ENCODE peak calls at places on chromosomes 1 and 21, in seven cellular contexts. One of them, this sample, is unnamed.

GRCh38 chr1:248842781-248843331 is 4.8 kb downstream of the ZNF672 start:
- DNase-seq in esophagus muscularis mucosa: no peak
- DNase-seq in D721Med: no peak
- DNase-seq in heart left ventricle: no peak
- DNase-seq in brain microvascular endothelial cell: no peak
- DNase-seq in psoas muscle: no peak
- DNase-seq in breast epithelium: no peak
- DNase-seq in this sample: no peak

GRCh38 chr1:10663668-10664035 is 132.8 kb downstream of the CASZ1 start:
- DNase-seq in esophagus muscularis mucosa: no peak
- DNase-seq in D721Med: no peak
- DNase-seq in heart left ventricle: peak; percentile 65
- DNase-seq in brain microvascular endothelial cell: peak; percentile 12
- DNase-seq in psoas muscle: peak; percentile 75
- DNase-seq in breast epithelium: no peak
- DNase-seq in this sample: peak; percentile 62

GRCh38 chr1:16013220-16013907 is 4.5 kb downstream of the HSPB7 start:
- DNase-seq in esophagus muscularis mucosa: no peak
- DNase-seq in D721Med: no peak
- DNase-seq in heart left ventricle: peak; percentile 84
- DNase-seq in brain microvascular endothelial cell: peak; percentile 52
- DNase-seq in psoas muscle: peak; percentile 95
- DNase-seq in breast epithelium: peak; percentile 69
- DNase-seq in this sample: no peak

GRCh38 chr1:41672173-41672572 is 187.7 kb upstream of the EDN2 start:
- DNase-seq in esophagus muscularis mucosa: no peak
- DNase-seq in D721Med: no peak
- DNase-seq in heart left ventricle: no peak
- DNase-seq in brain microvascular endothelial cell: peak; percentile 80
- DNase-seq in psoas muscle: no peak
- DNase-seq in breast epithelium: peak; percentile 77
- DNase-seq in this sample: no peak

GRCh38 chr1:215146252-215146975 is 63.9 kb downstream of the KCNK2 start:
- DNase-seq in esophagus muscularis mucosa: no peak
- DNase-seq in D721Med: no peak
- DNase-seq in heart left ventricle: no peak
- DNase-seq in brain microvascular endothelial cell: peak; percentile 37
- DNase-seq in psoas muscle: no peak
- DNase-seq in breast epithelium: no peak
- DNase-seq in this sample: peak; percentile 7

GRCh38 chr1:170662561-170662971 is 1.4 kb upstream of the PRRX1 start:
- DNase-seq in esophagus muscularis mucosa: no peak
- DNase-seq in D721Med: no peak
- DNase-seq in heart left ventricle: no peak
- DNase-seq in brain microvascular endothelial cell: peak; percentile 8
- DNase-seq in psoas muscle: no peak
- DNase-seq in breast epithelium: no peak
- DNase-seq in this sample: no peak

GRCh38 chr1:16017076-16017460 is 775 bp downstream of the HSPB7 start:
- DNase-seq in esophagus muscularis mucosa: no peak
- DNase-seq in D721Med: no peak
- DNase-seq in heart left ventricle: no peak
- DNase-seq in brain microvascular endothelial cell: no peak
- DNase-seq in psoas muscle: peak; percentile 63
- DNase-seq in breast epithelium: no peak
- DNase-seq in this sample: no peak

GRCh38 chr1:11692899-11693590 is 1.5 kb downstream of the DRAXIN start:
- DNase-seq in esophagus muscularis mucosa: no peak
- DNase-seq in D721Med: no peak
- DNase-seq in heart left ventricle: no peak
- DNase-seq in brain microvascular endothelial cell: peak; percentile 60
- DNase-seq in psoas muscle: no peak
- DNase-seq in breast epithelium: no peak
- DNase-seq in this sample: no peak

GRCh38 chr1:63679589-63679988 is 86.4 kb downstream of the PGM1 start:
- DNase-seq in esophagus muscularis mucosa: no peak
- DNase-seq in D721Med: no peak
- DNase-seq in heart left ventricle: no peak
- DNase-seq in brain microvascular endothelial cell: no peak
- DNase-seq in psoas muscle: no peak
- DNase-seq in breast epithelium: no peak
- DNase-seq in this sample: no peak

GRCh38 chr1:46043491-46044017 is 88.9 kb downstream of the PIK3R3 start:
- DNase-seq in esophagus muscularis mucosa: peak; percentile 64
- DNase-seq in D721Med: no peak
- DNase-seq in heart left ventricle: no peak
- DNase-seq in brain microvascular endothelial cell: no peak
- DNase-seq in psoas muscle: no peak
- DNase-seq in breast epithelium: no peak
- DNase-seq in this sample: no peak

GRCh38 chr1:245621589-245621988 is 466.8 kb downstream of the KIF26B start:
- DNase-seq in esophagus muscularis mucosa: no peak
- DNase-seq in D721Med: no peak
- DNase-seq in heart left ventricle: no peak
- DNase-seq in brain microvascular endothelial cell: no peak
- DNase-seq in psoas muscle: no peak
- DNase-seq in breast epithelium: no peak
- DNase-seq in this sample: no peak

GRCh38 chr1:180421614-180422013 is 80.8 kb downstream of the ACBD6 start:
- DNase-seq in esophagus muscularis mucosa: no peak
- DNase-seq in D721Med: no peak
- DNase-seq in heart left ventricle: no peak
- DNase-seq in brain microvascular endothelial cell: no peak
- DNase-seq in psoas muscle: no peak
- DNase-seq in breast epithelium: no peak
- DNase-seq in this sample: no peak

GRCh38 chr1:196660912-196661311 is 9.1 kb downstream of the CFH start:
- DNase-seq in esophagus muscularis mucosa: no peak
- DNase-seq in D721Med: peak; percentile 22
- DNase-seq in heart left ventricle: no peak
- DNase-seq in brain microvascular endothelial cell: no peak
- DNase-seq in psoas muscle: no peak
- DNase-seq in breast epithelium: no peak
- DNase-seq in this sample: no peak

GRCh38 chr1:240342251-240342625 is 250.6 kb downstream of the FMN2 start:
- DNase-seq in esophagus muscularis mucosa: no peak
- DNase-seq in D721Med: no peak
- DNase-seq in heart left ventricle: no peak
- DNase-seq in brain microvascular endothelial cell: no peak
- DNase-seq in psoas muscle: no peak
- DNase-seq in breast epithelium: no peak
- DNase-seq in this sample: no peak

GRCh38 chr1:7705048-7705907 is 65.8 kb upstream of the VAMP3 start:
- DNase-seq in esophagus muscularis mucosa: no peak
- DNase-seq in D721Med: no peak
- DNase-seq in heart left ventricle: peak; percentile 45
- DNase-seq in brain microvascular endothelial cell: no peak
- DNase-seq in psoas muscle: peak; percentile 66
- DNase-seq in breast epithelium: no peak
- DNase-seq in this sample: no peak

GRCh38 chr1:23074012-23074411 is 54.7 kb downstream of the KDM1A start:
- DNase-seq in esophagus muscularis mucosa: no peak
- DNase-seq in D721Med: no peak
- DNase-seq in heart left ventricle: no peak
- DNase-seq in brain microvascular endothelial cell: no peak
- DNase-seq in psoas muscle: no peak
- DNase-seq in breast epithelium: no peak
- DNase-seq in this sample: no peak

DNA sequence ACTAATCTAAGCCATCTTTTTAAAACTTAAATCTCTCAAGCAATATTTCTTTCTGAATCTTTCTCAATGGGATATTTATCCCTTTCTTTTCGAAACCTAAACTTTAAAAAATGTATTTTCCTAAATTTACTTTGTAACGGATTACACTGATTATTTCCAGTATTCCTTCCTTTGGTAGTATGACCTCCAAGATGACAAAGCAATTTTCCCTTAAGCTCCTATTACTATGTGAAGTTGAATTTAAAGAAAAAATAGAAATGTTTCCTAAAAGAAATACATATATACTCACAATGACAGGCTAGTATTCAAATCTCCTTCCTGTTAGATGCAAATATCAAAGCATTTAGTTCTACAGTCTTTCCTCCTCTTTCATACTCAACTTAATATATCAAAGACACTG is 15.8 kb downstream of the SCAF4 start:
- DNase-seq in esophagus muscularis mucosa: no peak
- DNase-seq in D721Med: no peak
- DNase-seq in heart left ventricle: no peak
- DNase-seq in brain microvascular endothelial cell: no peak
- DNase-seq in psoas muscle: no peak
- DNase-seq in breast epithelium: no peak
- DNase-seq in this sample: no peak
- TF ChIP-seq CTCF in esophagus muscularis mucosa: no peak
- TF ChIP-seq CTCF in D721Med: no peak
- TF ChIP-seq CTCF in heart left ventricle: no peak
- TF ChIP-seq CTCF in brain microvascular endothelial cell: no peak
- TF ChIP-seq CTCF in psoas muscle: no peak
- TF ChIP-seq CTCF in breast epithelium: no peak
- TF ChIP-seq CTCF in this sample: no peak

GRCh38 chr1:235516862-235517446 is 12.7 kb upstream of the B3GALNT2 start:
- DNase-seq in esophagus muscularis mucosa: no peak
- DNase-seq in D721Med: no peak
- DNase-seq in heart left ventricle: no peak
- DNase-seq in brain microvascular endothelial cell: no peak
- DNase-seq in psoas muscle: no peak
- DNase-seq in breast epithelium: no peak
- DNase-seq in this sample: no peak

GRCh38 chr1:235507623-235508022 is 3.4 kb upstream of the B3GALNT2 start:
- DNase-seq in esophagus muscularis mucosa: no peak
- DNase-seq in D721Med: no peak
- DNase-seq in heart left ventricle: no peak
- DNase-seq in brain microvascular endothelial cell: no peak
- DNase-seq in psoas muscle: no peak
- DNase-seq in breast epithelium: no peak
- DNase-seq in this sample: no peak

GRCh38 chr1:235515844-235516512 is 11.7 kb upstream of the B3GALNT2 start:
- DNase-seq in esophagus muscularis mucosa: no peak
- DNase-seq in D721Med: no peak
- DNase-seq in heart left ventricle: no peak
- DNase-seq in brain microvascular endothelial cell: no peak
- DNase-seq in psoas muscle: no peak
- DNase-seq in breast epithelium: no peak
- DNase-seq in this sample: no peak

GRCh38 chr1:235513495-235514366 is 9.5 kb upstream of the B3GALNT2 start:
- DNase-seq in esophagus muscularis mucosa: no peak
- DNase-seq in D721Med: no peak
- DNase-seq in heart left ventricle: peak; percentile 23
- DNase-seq in brain microvascular endothelial cell: peak; percentile 75
- DNase-seq in psoas muscle: no peak
- DNase-seq in breast epithelium: no peak
- DNase-seq in this sample: peak; percentile 68

GRCh38 chr1:235511470-235512240 is 7.4 kb upstream of the B3GALNT2 start:
- DNase-seq in esophagus muscularis mucosa: no peak
- DNase-seq in D721Med: no peak
- DNase-seq in heart left ventricle: no peak
- DNase-seq in brain microvascular endothelial cell: peak; percentile 64
- DNase-seq in psoas muscle: no peak
- DNase-seq in breast epithelium: no peak
- DNase-seq in this sample: no peak
- TF ChIP-seq CTCF in esophagus muscularis mucosa: no peak
- TF ChIP-seq CTCF in D721Med: peak; percentile 33
- TF ChIP-seq CTCF in heart left ventricle: no peak
- TF ChIP-seq CTCF in brain microvascular endothelial cell: peak; percentile 31
- TF ChIP-seq CTCF in psoas muscle: no peak
- TF ChIP-seq CTCF in breast epithelium: no peak
- TF ChIP-seq CTCF in this sample: peak; percentile 18

GRCh38 chr1:39322431-39322830 is 117.9 kb downstream of the MACF1 start:
- DNase-seq in esophagus muscularis mucosa: no peak
- DNase-seq in D721Med: no peak
- DNase-seq in heart left ventricle: no peak
- DNase-seq in brain microvascular endothelial cell: no peak
- DNase-seq in psoas muscle: no peak
- DNase-seq in breast epithelium: no peak
- DNase-seq in this sample: no peak

GRCh38 chr1:39317111-39317510 is 112.6 kb downstream of the MACF1 start:
- DNase-seq in esophagus muscularis mucosa: no peak
- DNase-seq in D721Med: no peak
- DNase-seq in heart left ventricle: no peak
- DNase-seq in brain microvascular endothelial cell: no peak
- DNase-seq in psoas muscle: no peak
- DNase-seq in breast epithelium: no peak
- DNase-seq in this sample: no peak

GRCh38 chr1:39326836-39327235 is 122.3 kb downstream of the MACF1 start:
- DNase-seq in esophagus muscularis mucosa: no peak
- DNase-seq in D721Med: no peak
- DNase-seq in heart left ventricle: no peak
- DNase-seq in brain microvascular endothelial cell: no peak
- DNase-seq in psoas muscle: no peak
- DNase-seq in breast epithelium: no peak
- DNase-seq in this sample: no peak

GRCh38 chr1:39317910-39318633 is 113.6 kb downstream of the MACF1 start:
- DNase-seq in esophagus muscularis mucosa: no peak
- DNase-seq in D721Med: no peak
- DNase-seq in heart left ventricle: peak; percentile 23
- DNase-seq in brain microvascular endothelial cell: peak; percentile 23
- DNase-seq in psoas muscle: no peak
- DNase-seq in breast epithelium: no peak
- DNase-seq in this sample: no peak

GRCh38 chr1:39321979-39322378 is 117.5 kb downstream of the MACF1 start:
- DNase-seq in esophagus muscularis mucosa: no peak
- DNase-seq in D721Med: no peak
- DNase-seq in heart left ventricle: no peak
- DNase-seq in brain microvascular endothelial cell: no peak
- DNase-seq in psoas muscle: no peak
- DNase-seq in breast epithelium: no peak
- DNase-seq in this sample: no peak
- TF ChIP-seq CTCF in esophagus muscularis mucosa: no peak
- TF ChIP-seq CTCF in D721Med: no peak
- TF ChIP-seq CTCF in heart left ventricle: no peak
- TF ChIP-seq CTCF in brain microvascular endothelial cell: no peak
- TF ChIP-seq CTCF in psoas muscle: no peak
- TF ChIP-seq CTCF in breast epithelium: no peak
- TF ChIP-seq CTCF in this sample: no peak

DNA sequence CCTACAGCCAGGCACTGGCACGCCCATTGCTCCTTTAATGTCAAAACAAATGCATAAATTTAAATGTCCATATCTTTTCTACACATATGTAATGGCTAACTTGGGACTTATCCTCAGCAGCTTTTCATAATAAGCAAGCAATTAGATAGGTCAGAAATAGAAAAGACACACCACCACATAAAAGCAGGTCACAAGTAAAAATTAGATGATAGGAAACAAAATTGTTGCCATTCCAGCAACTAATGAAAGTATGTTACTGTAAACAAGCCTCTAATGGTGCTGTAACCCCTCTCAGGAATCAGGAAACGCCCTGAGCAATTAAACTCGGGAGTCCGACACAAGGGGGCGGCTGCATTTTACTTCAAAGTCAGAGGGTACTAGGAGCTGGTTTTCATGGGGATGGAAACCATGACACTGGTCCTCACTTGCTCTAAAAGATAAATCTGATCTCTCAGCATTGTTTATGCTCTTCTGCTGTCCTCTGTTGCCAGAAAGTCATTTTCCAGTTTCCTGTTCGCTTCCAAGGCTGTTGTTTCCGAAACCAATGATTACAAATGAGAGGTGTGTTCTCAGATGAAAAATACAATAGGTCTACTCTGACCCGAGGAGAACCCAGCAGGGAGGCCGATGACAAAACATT is 93.4 kb downstream of the TGFBR3 start:
- DNase-seq in esophagus muscularis mucosa: no peak
- DNase-seq in D721Med: no peak
- DNase-seq in heart left ventricle: no peak
- DNase-seq in brain microvascular endothelial cell: no peak
- DNase-seq in psoas muscle: no peak
- DNase-seq in breast epithelium: no peak
- DNase-seq in this sample: no peak
- TF ChIP-seq CTCF in esophagus muscularis mucosa: no peak
- TF ChIP-seq CTCF in D721Med: peak; percentile 11
- TF ChIP-seq CTCF in heart left ventricle: peak; percentile 23
- TF ChIP-seq CTCF in brain microvascular endothelial cell: peak; percentile 2
- TF ChIP-seq CTCF in psoas muscle: no peak
- TF ChIP-seq CTCF in breast epithelium: no peak
- TF ChIP-seq CTCF in this sample: no peak